ENCODE peak calls at places on chromosomes 11 and 22, in seven cellular contexts. Q, P, S, V, L, M and H are unnamed samples.

GRCh38 chr11:71248251-71248570 is 4.2 kb downstream of the SHANK2 start:
- DNase-seq in M (no peak), L (no peak), S (no peak), Q (no peak), V (no peak), P (no peak), H (no peak)

GRCh38 chr11:765025-765801 is 12.1 kb downstream of the GATD1 start:
- DNase-seq in M (peak; percentile 36), L (peak; percentile 53), P (peak; percentile 52), Q (no peak), S (no peak), V (no peak), H (peak; percentile 50)

GRCh38 chr11:4891996-4892640 is 10.4 kb downstream of the OR51T1 start:
- DNase-seq in L (no peak), P (no peak), S (no peak), V (peak; percentile 34), M (peak; percentile 76), Q (peak; percentile 93), H (peak; percentile 93)

GRCh38 chr11:6911946-6912345 is 8.9 kb upstream of the OR2D3 start:
- DNase-seq in Q (peak; percentile 14), V (no peak), M (peak; percentile 63), L (peak; percentile 68), P (no peak), S (no peak), H (peak; percentile 36)

GRCh38 chr11:108933630-108934029 is 268.8 kb downstream of the DDX10 start:
- DNase-seq in P (no peak), L (no peak), S (no peak), V (no peak), M (peak; percentile 68), Q (peak; percentile 82), H (peak; percentile 85)

GRCh38 chr11:134047586-134047999 is 21.3 kb upstream of the JAM3 start:
- DNase-seq in V (peak; percentile 31), Q (peak; percentile 73), L (no peak), P (peak; percentile 92), S (peak; percentile 66), M (peak; percentile 55), H (peak; percentile 88)

GRCh38 chr11:103904324-103904667 is 132.1 kb upstream of the DDI1 start:
- DNase-seq in L (no peak), M (no peak), P (no peak), Q (no peak), V (no peak), S (no peak), H (no peak)

GRCh38 chr11:25449100-25449499 is 882.8 kb upstream of the ANO3 start:
- DNase-seq in V (no peak), P (no peak), Q (no peak), M (no peak), L (no peak), S (no peak), H (no peak)

GRCh38 chr11:28146123-28146751 is 38.0 kb downstream of the METTL15 start:
- DNase-seq in S (no peak), Q (peak; percentile 93), P (no peak), L (peak; percentile 87), M (peak; percentile 72), V (peak; percentile 81), H (peak; percentile 95)

DNA sequence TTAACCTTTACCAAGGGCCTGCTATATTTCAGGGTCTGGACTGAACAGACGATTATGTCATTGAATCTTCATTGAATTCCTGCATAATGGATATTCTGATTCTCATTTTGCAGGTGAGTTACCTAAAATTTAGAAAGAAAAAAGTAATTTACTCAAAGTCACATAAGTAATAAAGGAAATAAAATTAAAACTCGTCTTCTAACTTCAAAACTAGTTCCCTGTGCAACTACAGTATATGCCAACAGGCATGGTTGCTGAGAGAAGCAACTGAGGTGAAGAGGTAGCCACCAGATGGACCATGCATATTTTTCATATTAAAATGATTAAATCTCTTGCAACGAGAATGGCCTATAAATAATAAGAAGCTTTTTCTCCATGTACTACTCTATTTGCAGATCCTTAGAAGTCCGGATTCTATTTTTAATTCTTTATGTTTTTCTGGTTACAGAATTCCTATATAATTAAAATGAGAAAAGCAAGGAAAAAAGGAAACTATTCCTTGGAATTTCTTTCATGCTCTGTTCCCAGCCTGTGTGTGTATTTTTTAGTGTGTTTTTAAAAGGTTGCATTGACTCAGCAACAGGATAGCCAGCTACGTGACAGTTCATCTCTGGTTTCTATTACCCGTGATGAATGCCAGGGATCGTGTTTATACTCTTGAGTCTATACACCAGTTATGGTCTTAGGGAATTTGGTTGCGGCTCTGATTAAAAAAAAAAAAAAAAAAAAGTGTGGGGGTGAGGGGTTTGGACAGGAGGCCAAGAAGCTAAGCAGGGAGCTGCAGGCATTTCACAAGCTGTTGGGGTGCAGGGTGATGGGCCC is 186.8 kb downstream of the ETS1 start:
- DNase-seq in P (no peak), M (peak; percentile 55), V (no peak), S (no peak), L (no peak), Q (no peak), H (no peak)
- H3K27ac ChIP-seq in P (no peak overlapping the region), M (no peak overlapping the region), V (no peak overlapping the region), S (no peak overlapping the region), L (no peak overlapping the region), Q (no peak overlapping the region), H (no peak overlapping the region)

GRCh38 chr11:46367916-46368267 is 13.6 kb upstream of the MDK start:
- DNase-seq in L (no peak), Q (no peak), V (no peak), S (no peak), M (no peak), P (no peak), H (no peak)

GRCh38 chr11:46369458-46370152 is 11.9 kb upstream of the MDK start:
- DNase-seq in L (peak; percentile 49), P (no peak), M (peak; percentile 63), S (no peak), Q (peak; percentile 55), V (peak; percentile 55), H (peak; percentile 72)

GRCh38 chr11:46367244-46367915 is 14.1 kb upstream of the MDK start:
- DNase-seq in Q (no peak), P (peak; percentile 64), L (peak; percentile 43), S (peak; percentile 84), V (no peak), M (no peak), H (peak; percentile 26)

GRCh38 chr11:46371994-46372393 is 9.5 kb upstream of the MDK start:
- DNase-seq in V (no peak), Q (no peak), P (no peak), S (no peak), L (no peak), M (no peak), H (no peak)

GRCh38 chr11:46370253-46370652 is 11.2 kb upstream of the MDK start:
- DNase-seq in M (no peak), P (no peak), Q (no peak), S (no peak), V (no peak), L (no peak), H (no peak)
- H3K27ac ChIP-seq in M (no peak overlapping the region), P (no peak overlapping the region), Q (no peak overlapping the region), S (no peak overlapping the region), V (peak overlapping the region; percentile 85), L (no peak overlapping the region), H (no peak overlapping the region)

DNA sequence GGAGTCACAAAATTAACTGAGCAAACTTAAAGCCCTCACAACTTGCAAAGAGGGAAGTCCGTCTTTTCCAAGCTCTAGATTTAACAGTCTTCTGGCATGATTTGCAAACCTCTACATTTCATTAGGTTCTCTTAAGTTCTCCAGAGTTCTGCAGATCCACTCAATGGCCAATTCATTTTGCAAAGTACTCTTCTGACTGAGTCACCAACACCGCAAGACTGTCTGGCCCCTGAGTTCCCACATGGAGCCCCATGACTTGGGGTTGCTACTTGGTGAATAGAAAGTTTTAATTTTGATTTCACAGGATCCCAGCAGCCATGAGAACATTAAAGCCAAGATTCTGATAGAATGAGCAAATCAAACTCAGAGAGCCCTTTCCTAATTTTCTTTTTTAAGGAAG is 134.5 kb downstream of the PLEKHA7 start:
- DNase-seq in L (no peak), P (no peak), M (no peak), Q (no peak), V (no peak), S (no peak), H (no peak)
- H3K27ac ChIP-seq in L (no peak overlapping the region), P (peak overlapping the region; percentile 86), M (no peak overlapping the region), Q (no peak overlapping the region), V (no peak overlapping the region), S (no peak overlapping the region), H (no peak overlapping the region)

GRCh38 chr22:28792491-28793383 is 7.6 kb downstream of the XBP1 start:
- DNase-seq in S (no peak), V (no peak), P (no peak), M (no peak), L (no peak), Q (no peak), H (no peak)
- H3K27ac ChIP-seq in S (no peak overlapping the region), V (peak overlapping the region; percentile 66), P (no peak overlapping the region), M (no peak overlapping the region), L (no peak overlapping the region), Q (no peak overlapping the region), H (no peak overlapping the region)

DNA sequence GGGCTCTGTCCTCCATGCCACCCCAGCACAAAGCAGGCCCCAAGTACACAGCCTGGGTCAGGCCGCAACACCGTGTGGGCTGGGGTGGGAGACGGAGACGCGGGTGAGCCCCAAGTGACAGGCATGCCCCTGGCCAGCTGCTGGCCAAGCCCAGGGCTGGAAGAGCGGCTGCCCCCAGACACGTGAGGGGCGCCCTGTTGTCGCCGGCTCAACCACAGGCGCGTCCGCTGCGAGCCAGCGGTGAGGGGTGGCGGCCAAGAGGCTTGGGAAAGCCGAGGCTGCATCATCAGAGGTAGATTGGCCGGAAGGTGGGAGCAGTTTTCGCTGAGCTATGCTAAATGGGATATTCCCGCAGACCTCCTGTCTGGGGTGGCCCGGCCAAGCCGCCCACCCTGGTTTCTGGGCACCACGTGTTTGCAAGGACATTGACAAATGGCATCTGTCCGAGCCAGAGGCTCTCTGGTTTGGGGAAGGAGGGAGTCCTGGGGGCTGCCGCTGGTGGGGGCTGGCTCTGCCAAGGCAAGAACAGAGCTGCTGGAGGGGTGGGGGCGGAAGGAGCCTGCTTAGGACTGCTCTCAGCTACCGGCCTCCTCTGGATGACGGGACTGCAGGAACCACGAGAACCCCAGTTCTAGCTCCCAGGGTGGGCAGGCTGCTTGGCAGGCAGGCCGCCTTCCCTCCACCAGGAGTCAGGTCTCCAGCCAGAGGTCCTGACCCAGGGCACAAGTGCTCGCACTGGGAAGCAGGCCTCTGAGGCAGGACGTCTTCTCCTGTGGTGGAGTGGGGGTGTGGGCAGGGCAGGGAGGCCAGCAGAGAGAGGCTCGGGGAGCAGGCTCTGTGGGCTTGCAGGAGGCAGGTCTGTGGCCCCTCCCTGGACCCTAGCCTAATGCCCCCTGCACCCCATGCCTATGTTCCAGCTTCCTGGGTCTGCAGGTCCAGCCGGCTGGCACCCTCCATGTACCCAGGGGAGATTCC is 552 bp downstream of the PRR33 start:
- DNase-seq in Q (no peak), L (no peak), V (no peak), S (peak; percentile 64), P (no peak), M (no peak), H (no peak)
- H3K27ac ChIP-seq in Q (no peak overlapping the region), L (no peak overlapping the region), V (peak overlapping the region; percentile 72), S (no peak overlapping the region), P (no peak overlapping the region), M (no peak overlapping the region), H (no peak overlapping the region)